ENCODE peak calls at places on chromosomes 4 and X, in seven cellular contexts. A is cardiac fibroblast; K is activated naive CD4-positive, alpha-beta T cell treated with anti-CD3 and anti-CD28 coated beads, Interleukin-2, amount 50 U/mL, for 16 hours; C is activated CD4-positive, alpha-beta T cell treated with anti-CD3 and anti-CD28 coated beads, Interleukin-2, amount 50 U/mL, for 1 hour; V is testis; B is activated T-helper 1 cell treated with Interleukin-2 at 50 U/mL for 16 hours; O is activated gamma-delta T cell treated with anti-CD3 and anti-CD28 coated beads, Interleukin-2, amount 50 U/mL, for 16 hours. F is an unnamed sample.

GRCh38 chr4:30720656-30721352 is 635 bp downstream of the PCDH7 start:
- DNase-seq in B (no peak), V (no peak), A (peak; percentile 48), K (no peak), C (no peak), O (no peak), F (no peak)

GRCh38 chrX:103913356-103914020 is 48.9 kb upstream of the TMSB15B start:
- DNase-seq in K (no peak), B (no peak), V (no peak), A (no peak), C (no peak), O (no peak), F (no peak)

GRCh38 chr4:61277785-61278184 is 77.7 kb downstream of the ADGRL3 start:
- DNase-seq in O (no peak), B (no peak), V (no peak), C (no peak), K (no peak), A (peak; percentile 48), F (no peak)

GRCh38 chr4:88418411-88418810 is 38.5 kb upstream of the HERC5 start:
- DNase-seq in K (no peak), A (no peak), B (no peak), V (no peak), C (no peak), O (no peak), F (no peak)

GRCh38 chrX:12986886-12987285 is 12.0 kb downstream of the TMSB4X start:
- DNase-seq in O (no peak), B (no peak), A (no peak), K (no peak), V (no peak), C (no peak), F (no peak)

GRCh38 chrX:52577464-52578173 is 60.8 kb upstream of the XAGE1B start:
- DNase-seq in B (no peak), O (no peak), C (no peak), K (no peak), V (peak; percentile 58), A (no peak), F (no peak)

GRCh38 chr4:88803600-88804096 is 106.0 kb upstream of the NAP1L5 start:
- DNase-seq in K (no peak), O (no peak), C (no peak), B (no peak), A (peak; percentile 97), V (peak; percentile 51), F (peak; percentile 93)

GRCh38 chr4:181523973-181524372 is 719.2 kb upstream of the TENM3 start:
- DNase-seq in A (no peak), V (no peak), O (no peak), K (no peak), B (no peak), C (no peak), F (no peak)

GRCh38 chr4:107402291-107402690 is 317.7 kb downstream of the PAPSS1 start:
- DNase-seq in B (no peak), A (no peak), C (no peak), O (no peak), K (no peak), V (no peak), F (no peak)

GRCh38 chr4:74096265-74096980 is 2.6 kb downstream of the CXCL2 start:
- DNase-seq in C (no peak), K (no peak), O (no peak), A (peak; percentile 74), B (no peak), V (no peak), F (no peak)

GRCh38 chrX:45351478-45351877 is 150.8 kb upstream of the DIPK2B start:
- DNase-seq in C (no peak), V (no peak), O (no peak), A (peak; percentile 72), K (no peak), B (no peak), F (peak; percentile 15)

GRCh38 chrX:13778916-13779315 is 38.0 kb downstream of the GPM6B start:
- DNase-seq in A (peak; percentile 55), B (no peak), C (no peak), O (no peak), K (no peak), V (no peak), F (no peak)

GRCh38 chrX:109384569-109385174 is 97.2 kb downstream of the GUCY2F start:
- DNase-seq in V (no peak), K (no peak), A (peak; percentile 54), O (no peak), C (no peak), B (no peak), F (no peak)

GRCh38 chr4:185395255-185395955 is at the start of gene LRP2BP:
- DNase-seq in O (no peak), A (no peak), C (no peak), B (no peak), V (no peak), K (no peak), F (no peak)

GRCh38 chr4:155271557-155271956 is 63.1 kb downstream of the NPY2R start:
- DNase-seq in C (no peak), O (no peak), K (no peak), A (peak; percentile 15), V (no peak), B (no peak), F (no peak)

GRCh38 chr4:128427832-128428366 is 140.3 kb upstream of the PGRMC2 start:
- DNase-seq in O (no peak), V (peak; percentile 77), A (peak; percentile 91), C (no peak), B (no peak), K (no peak), F (peak; percentile 27)

GRCh38 chr4:156291317-156291716 is 337.7 kb upstream of the CTSO start:
- DNase-seq in A (peak; percentile 60), K (no peak), O (no peak), B (no peak), V (peak; percentile 31), C (no peak), F (peak; percentile 45)

GRCh38 chrX:103562801-103563200 is 22.5 kb upstream of the TCEAL4 start:
- DNase-seq in B (no peak), K (no peak), A (peak; percentile 27), O (no peak), V (no peak), C (no peak), F (no peak)

GRCh38 chrX:17876135-17876534 is 15.0 kb upstream of the RAI2 start:
- DNase-seq in C (no peak), V (no peak), K (no peak), B (no peak), O (no peak), A (no peak), F (no peak)

GRCh38 chrX:65685112-65685511 is 17.7 kb downstream of the MSN start:
- DNase-seq in O (no peak), V (no peak), K (no peak), B (no peak), A (no peak), C (no peak), F (no peak)

GRCh38 chrX:64437665-64438064 is 42.4 kb upstream of the MTMR8 start:
- DNase-seq in V (no peak), C (no peak), O (no peak), A (no peak), K (no peak), B (no peak), F (no peak)

F was measured in non-pigmented ciliary epithelial cell.